ENCODE peak calls at places on chromosomes 12 and 14, in four cellular contexts. X, O, V and D are unnamed samples.

GRCh38 chr12:63150255-63151060 is 543 bp downstream of the AVPR1A start:
- DNase-seq in V (peak; percentile 44), X (peak; percentile 78), O (no peak), D (no peak)

GRCh38 chr12:9133243-9133938 is 17.7 kb upstream of the A2M start:
- DNase-seq in O (no peak), X (no peak), V (no peak), D (peak; percentile 43)

GRCh38 chr12:13170892-13171490 is 25.5 kb upstream of the EMP1 start:
- DNase-seq in X (no peak), O (no peak), V (no peak), D (no peak)

GRCh38 chr12:104650541-104650940 is 193.8 kb downstream of the CHST11 start:
- DNase-seq in O (no peak), X (no peak), V (no peak), D (no peak)

GRCh38 chr12:11823043-11823442 is 173.6 kb downstream of the ETV6 start:
- DNase-seq in O (peak; percentile 69), X (no peak), V (no peak), D (no peak)

GRCh38 chr12:77968571-77968970 is 137.9 kb downstream of the NAV3 start:
- DNase-seq in V (no peak), X (no peak), O (no peak), D (no peak)

GRCh38 chr12:2163172-2163927 is 110.6 kb downstream of the CACNA1C start:
- DNase-seq in V (no peak), X (no peak), O (peak; percentile 63), D (no peak)

GRCh38 chr14:101442451-101442850 is 118.8 kb upstream of the DIO3 start:
- DNase-seq in O (no peak), X (peak; percentile 84), V (no peak), D (no peak)

GRCh38 chr12:46370792-46371717 is 1.5 kb downstream of the SLC38A2 start:
- DNase-seq in X (peak; percentile 99), O (peak; percentile 75), V (peak; percentile 84), D (peak; percentile 84)

GRCh38 chr14:73623504-73623903 is 11.2 kb downstream of the ACOT6 start:
- DNase-seq in O (no peak), X (no peak), V (no peak), D (no peak)

GRCh38 chr12:84727964-84728363 is 184.6 kb downstream of the SLC6A15 start:
- DNase-seq in V (no peak), O (peak; percentile 14), X (no peak), D (peak; percentile 76)

GRCh38 chr12:1835178-1836131 is 15.1 kb downstream of the LRTM2 start:
- DNase-seq in O (no peak), V (no peak), X (peak; percentile 58), D (no peak)

GRCh38 chr14:63454863-63455622 is 88.1 kb downstream of the PPP2R5E start:
- DNase-seq in X (no peak), V (no peak), O (peak; percentile 44), D (no peak)

GRCh38 chr14:33768458-33768830 is 182.4 kb downstream of the EGLN3 start:
- DNase-seq in X (no peak), V (no peak), O (peak; percentile 34), D (no peak)

GRCh38 chr14:33765251-33765650 is 185.6 kb downstream of the EGLN3 start:
- DNase-seq in O (peak; percentile 60), X (no peak), V (peak; percentile 89), D (no peak)

GRCh38 chr14:33773205-33774030 is 177.5 kb downstream of the EGLN3 start:
- DNase-seq in V (no peak), O (no peak), X (no peak), D (no peak)

GRCh38 chr14:33762462-33762861 is 188.4 kb downstream of the EGLN3 start:
- DNase-seq in O (no peak), V (no peak), X (no peak), D (no peak)

DNA sequence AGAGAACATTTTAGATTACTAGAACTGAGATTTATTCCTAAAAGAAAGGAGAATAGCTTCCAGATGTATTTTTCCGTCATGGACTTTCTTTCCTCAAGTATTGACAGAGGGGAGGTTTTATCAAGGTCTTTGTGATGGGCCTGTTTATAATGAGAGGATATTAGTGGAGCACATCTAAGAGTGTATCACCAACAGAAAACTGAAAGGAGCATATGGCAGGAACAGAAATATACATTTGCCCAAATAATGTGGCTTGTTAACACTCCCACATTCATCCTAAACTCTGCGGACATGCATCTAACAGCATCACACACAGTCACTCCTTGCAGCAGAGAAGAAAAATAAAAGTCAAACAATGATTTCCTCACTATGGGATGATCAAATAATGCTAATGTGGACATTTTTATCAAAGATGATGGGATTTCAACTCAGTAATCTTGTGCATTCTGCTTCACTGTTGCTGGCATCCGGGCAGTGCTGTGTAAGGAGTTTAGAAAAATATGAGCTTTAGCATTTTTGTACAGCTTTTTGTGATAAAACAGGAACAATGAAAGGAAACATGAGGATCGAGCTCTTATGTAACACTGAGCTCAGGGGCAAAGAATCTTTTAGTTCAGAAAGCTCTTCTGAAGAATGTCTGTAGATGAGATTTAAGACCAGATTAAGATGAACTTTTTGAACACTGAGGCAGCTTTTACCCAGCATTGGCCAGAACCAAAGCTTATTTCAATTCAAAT is 183.0 kb downstream of the EGLN3 start:
- DNase-seq in X (no peak), V (no peak), O (peak; percentile 23), D (no peak)
- H3K27ac ChIP-seq in X (no peak overlapping the region), V (no peak overlapping the region), O (peak overlapping the region; percentile 35), D (no peak overlapping the region)

DNA sequence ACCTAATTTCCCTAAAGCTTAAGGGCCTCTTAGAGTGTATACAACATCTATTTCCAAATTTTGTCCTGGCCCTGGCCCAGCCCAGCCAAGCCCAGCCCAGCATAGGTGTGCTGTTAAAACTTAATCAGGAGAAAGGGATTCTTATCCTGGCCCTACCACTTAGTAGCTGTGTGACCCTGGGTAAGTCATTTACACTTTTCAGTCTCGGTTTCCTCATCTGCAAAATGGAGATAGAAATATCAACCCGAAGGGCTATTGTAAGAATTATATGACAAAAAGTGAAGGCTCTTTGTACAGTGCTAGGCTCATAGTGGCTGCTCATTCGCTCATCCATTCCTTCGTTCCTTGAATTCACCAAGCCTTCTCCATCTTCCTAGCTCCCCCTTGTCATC is 442 bp downstream of the ERG28 start:
- DNase-seq in V (no peak), X (no peak), O (no peak), D (no peak)
- H3K27ac ChIP-seq in V (peak overlapping the region; percentile 81), X (peak overlapping the region; percentile 79), O (no peak overlapping the region), D (peak overlapping the region; percentile 94)

DNA sequence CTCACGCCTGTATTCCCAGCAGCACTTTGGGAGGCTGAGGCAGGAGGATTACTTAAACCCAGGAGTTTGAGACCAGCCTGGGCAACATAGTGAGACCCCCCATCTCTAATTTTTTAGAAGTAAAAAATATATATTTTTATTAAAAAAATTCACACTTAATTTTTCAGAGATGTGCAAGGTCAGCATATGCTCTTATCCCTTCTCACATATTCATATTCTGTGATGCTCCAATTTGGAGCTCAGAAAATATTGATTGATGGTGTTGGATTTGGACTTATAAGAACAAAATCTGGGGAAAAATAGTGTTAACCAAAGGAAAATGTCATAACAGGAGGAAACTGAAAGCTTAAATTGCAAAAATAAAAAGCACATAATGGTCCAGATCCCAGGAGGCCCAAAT is 9.7 kb downstream of the RAN start:
- DNase-seq in O (no peak), X (no peak), V (no peak), D (no peak)
- H3K27ac ChIP-seq in O (no peak overlapping the region), X (no peak overlapping the region), V (no peak overlapping the region), D (no peak overlapping the region)

GRCh38 chr14:105420976-105421674 is 1.5 kb downstream of the MTA1 start:
- DNase-seq in V (no peak), O (no peak), X (peak; percentile 67), D (no peak)
- H3K27ac ChIP-seq in V (no peak overlapping the region), O (no peak overlapping the region), X (peak overlapping the region; percentile 3), D (no peak overlapping the region)

DNA sequence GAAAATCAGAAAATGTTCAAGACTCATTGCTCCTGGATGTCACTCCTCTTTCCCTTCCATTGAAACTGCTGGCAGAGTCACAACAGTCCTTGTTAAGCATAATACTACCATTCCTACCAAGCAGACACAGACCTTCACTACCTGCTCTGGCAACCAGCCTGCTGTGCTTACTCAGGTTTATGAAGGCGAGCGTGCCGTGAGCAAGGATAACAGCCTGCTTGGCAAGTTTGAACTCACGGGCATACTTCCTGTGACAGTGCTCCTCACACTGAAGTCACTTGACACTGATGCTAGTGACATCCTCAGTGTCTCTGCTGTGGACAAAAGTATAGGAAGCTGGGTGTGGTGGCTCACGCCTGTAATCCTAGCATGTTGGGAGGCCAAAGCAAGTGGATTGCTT is 15.7 kb upstream of the PHETA1 start:
- DNase-seq in V (no peak), O (no peak), X (no peak), D (no peak)
- H3K27ac ChIP-seq in V (no peak overlapping the region), O (no peak overlapping the region), X (no peak overlapping the region), D (no peak overlapping the region)

DNA sequence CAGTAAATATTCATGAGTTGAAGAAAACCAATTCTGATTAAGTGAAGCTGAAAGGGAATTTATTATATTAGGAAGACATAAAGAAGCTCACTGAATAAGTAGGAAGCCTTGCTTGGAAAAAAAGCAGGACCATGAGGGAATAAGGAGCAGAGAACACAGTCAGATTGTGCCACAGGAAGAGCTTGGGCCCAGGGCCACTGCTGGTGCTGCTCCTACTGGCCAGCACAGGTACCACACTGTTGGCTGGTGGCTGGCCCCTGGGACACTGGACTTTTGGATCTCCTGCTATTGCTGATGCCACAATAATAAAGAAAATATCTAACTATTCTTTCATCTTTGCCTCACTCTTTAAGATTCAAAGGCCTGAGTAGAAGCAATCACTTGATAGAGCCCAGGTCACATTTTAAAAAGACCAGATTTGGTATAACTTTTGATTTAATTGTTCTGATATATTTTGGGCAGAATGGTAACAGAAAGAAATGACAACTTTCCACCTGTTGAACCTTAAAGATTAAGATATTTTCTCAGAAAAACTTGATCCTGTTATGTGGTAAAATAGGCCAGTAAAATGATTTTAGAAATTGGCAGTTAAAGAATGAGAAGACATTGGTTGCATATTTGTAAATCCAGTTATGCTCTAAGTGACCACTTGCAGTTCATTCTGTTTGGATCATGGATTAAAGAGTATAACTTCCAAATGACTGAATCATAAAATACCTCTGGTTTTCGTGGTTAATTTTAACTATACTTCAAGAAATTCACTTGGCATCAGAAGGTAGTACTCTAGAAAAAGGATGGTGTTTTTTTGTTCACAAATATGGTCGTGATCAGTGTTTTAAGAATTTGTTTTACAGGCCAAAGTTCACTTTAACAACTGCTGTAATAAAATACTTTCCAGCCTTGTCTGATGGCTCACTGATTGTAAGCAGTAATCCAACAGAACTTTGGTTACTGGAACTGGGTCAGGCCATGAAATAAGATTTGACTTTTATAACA is 68.3 kb downstream of the DERA start:
- DNase-seq in V (peak; percentile 19), X (peak; percentile 14), O (peak; percentile 42), D (peak; percentile 37)
- H3K27ac ChIP-seq in V (no peak overlapping the region), X (peak overlapping the region; percentile 51), O (peak overlapping the region; percentile 66), D (no peak overlapping the region)